ENCODE peak calls at places on chromosomes 5 and 9, in ten cellular contexts. One of them, this sample, is unnamed.

GRCh38 chr9:132268725-132269352 is 85.9 kb downstream of the SETX start:
- DNase-seq in prostate gland: peak
- DNase-seq in CD8-positive, alpha-beta T cell: peak
- DNase-seq in A549: peak
- DNase-seq in left ventricle myocardium inferior: peak
- DNase-seq in hepatocyte: peak
- DNase-seq in cardiac muscle cell: peak
- DNase-seq in AG10803: peak
- DNase-seq in heart right ventricle: peak
- DNase-seq in heart left ventricle: peak
- DNase-seq in this sample: peak

GRCh38 chr5:581941-582340 is 30.2 kb upstream of the CEP72 start:
- DNase-seq in cardiac muscle cell: no peak
- DNase-seq in A549: no peak
- DNase-seq in heart right ventricle: no peak
- DNase-seq in heart left ventricle: no peak
- DNase-seq in AG10803: no peak
- DNase-seq in hepatocyte: no peak
- DNase-seq in CD8-positive, alpha-beta T cell: no peak
- DNase-seq in prostate gland: no peak
- DNase-seq in left ventricle myocardium inferior: no peak
- DNase-seq in this sample: no peak

GRCh38 chr5:43007911-43008368 is 32.2 kb downstream of the ANXA2R start:
- DNase-seq in heart right ventricle: peak
- DNase-seq in A549: peak
- DNase-seq in AG10803: peak
- DNase-seq in left ventricle myocardium inferior: peak
- DNase-seq in CD8-positive, alpha-beta T cell: peak
- DNase-seq in hepatocyte: peak
- DNase-seq in cardiac muscle cell: peak
- DNase-seq in prostate gland: peak
- DNase-seq in heart left ventricle: peak
- DNase-seq in this sample: peak

GRCh38 chr5:96896285-96896711 is 20.0 kb downstream of the ERAP2 start:
- DNase-seq in heart left ventricle: no peak
- DNase-seq in A549: no peak
- DNase-seq in left ventricle myocardium inferior: no peak
- DNase-seq in CD8-positive, alpha-beta T cell: no peak
- DNase-seq in hepatocyte: no peak
- DNase-seq in heart right ventricle: no peak
- DNase-seq in cardiac muscle cell: no peak
- DNase-seq in AG10803: no peak
- DNase-seq in prostate gland: no peak
- DNase-seq in this sample: no peak

GRCh38 chr5:141716468-141716867 is 34.4 kb upstream of the ARAP3 start:
- DNase-seq in left ventricle myocardium inferior: no peak
- DNase-seq in A549: no peak
- DNase-seq in CD8-positive, alpha-beta T cell: no peak
- DNase-seq in prostate gland: no peak
- DNase-seq in heart right ventricle: no peak
- DNase-seq in cardiac muscle cell: no peak
- DNase-seq in AG10803: no peak
- DNase-seq in hepatocyte: no peak
- DNase-seq in heart left ventricle: no peak
- DNase-seq in this sample: no peak

GRCh38 chr9:22683393-22684075 is 236.9 kb downstream of the DMRTA1 start:
- DNase-seq in heart left ventricle: no peak
- DNase-seq in A549: peak
- DNase-seq in left ventricle myocardium inferior: no peak
- DNase-seq in AG10803: peak
- DNase-seq in prostate gland: no peak
- DNase-seq in CD8-positive, alpha-beta T cell: no peak
- DNase-seq in hepatocyte: no peak
- DNase-seq in heart right ventricle: no peak
- DNase-seq in cardiac muscle cell: no peak
- DNase-seq in this sample: peak

GRCh38 chr9:87570000-87570834 is 72.5 kb downstream of the DAPK1 start:
- DNase-seq in AG10803: no peak
- DNase-seq in prostate gland: no peak
- DNase-seq in A549: peak
- DNase-seq in left ventricle myocardium inferior: no peak
- DNase-seq in CD8-positive, alpha-beta T cell: no peak
- DNase-seq in hepatocyte: peak
- DNase-seq in cardiac muscle cell: no peak
- DNase-seq in heart right ventricle: no peak
- DNase-seq in heart left ventricle: no peak
- DNase-seq in this sample: no peak

GRCh38 chr9:126671381-126671831 is 57.7 kb downstream of the LMX1B start:
- DNase-seq in left ventricle myocardium inferior: peak
- DNase-seq in CD8-positive, alpha-beta T cell: no peak
- DNase-seq in heart left ventricle: peak
- DNase-seq in hepatocyte: no peak
- DNase-seq in A549: no peak
- DNase-seq in heart right ventricle: peak
- DNase-seq in cardiac muscle cell: no peak
- DNase-seq in AG10803: no peak
- DNase-seq in prostate gland: no peak
- DNase-seq in this sample: peak

GRCh38 chr9:95197692-95198271 is 119.7 kb downstream of the FANCC start:
- DNase-seq in AG10803: peak
- DNase-seq in heart left ventricle: no peak
- DNase-seq in CD8-positive, alpha-beta T cell: no peak
- DNase-seq in heart right ventricle: no peak
- DNase-seq in cardiac muscle cell: peak
- DNase-seq in hepatocyte: no peak
- DNase-seq in A549: peak
- DNase-seq in left ventricle myocardium inferior: no peak
- DNase-seq in prostate gland: peak
- DNase-seq in this sample: peak

DNA sequence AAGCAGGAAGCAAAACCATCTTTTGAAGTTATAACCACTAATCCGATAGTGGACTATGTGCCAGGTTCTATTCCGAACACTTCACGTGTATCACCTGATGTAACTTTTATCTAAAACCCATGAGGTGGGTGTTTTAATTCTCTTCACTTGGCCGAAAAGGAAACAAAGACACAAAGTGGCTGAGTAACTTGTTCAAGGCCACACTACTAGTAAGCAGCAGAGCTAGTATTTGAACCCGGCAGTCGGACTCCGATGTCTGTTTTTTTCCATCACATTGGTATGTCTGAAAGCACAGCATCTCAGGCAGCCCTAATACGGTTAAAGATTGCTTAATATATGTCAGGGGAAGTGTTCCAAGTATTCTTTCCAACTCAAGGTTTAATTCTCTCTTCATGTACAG is 16.2 kb downstream of the FAM169A start:
- DNase-seq in heart left ventricle: no peak
- DNase-seq in A549: no peak
- DNase-seq in AG10803: no peak
- DNase-seq in left ventricle myocardium inferior: no peak
- DNase-seq in prostate gland: no peak
- DNase-seq in heart right ventricle: no peak
- DNase-seq in cardiac muscle cell: no peak
- DNase-seq in CD8-positive, alpha-beta T cell: no peak
- DNase-seq in hepatocyte: no peak
- DNase-seq in this sample: no peak
- H3K4me3 ChIP-seq in heart left ventricle: no peak
- H3K4me3 ChIP-seq in A549: no peak
- H3K4me3 ChIP-seq in AG10803: no peak
- H3K4me3 ChIP-seq in left ventricle myocardium inferior: no peak
- H3K4me3 ChIP-seq in prostate gland: no peak
- H3K4me3 ChIP-seq in heart right ventricle: no peak
- H3K4me3 ChIP-seq in cardiac muscle cell: no peak
- H3K4me3 ChIP-seq in CD8-positive, alpha-beta T cell: no peak
- H3K4me3 ChIP-seq in hepatocyte: no peak
- H3K4me3 ChIP-seq in this sample: no peak

GRCh38 chr9:73104342-73104741 is 47.3 kb upstream of the ANXA1 start:
- DNase-seq in heart right ventricle: no peak
- DNase-seq in cardiac muscle cell: no peak
- DNase-seq in CD8-positive, alpha-beta T cell: no peak
- DNase-seq in heart left ventricle: no peak
- DNase-seq in AG10803: no peak
- DNase-seq in A549: no peak
- DNase-seq in prostate gland: no peak
- DNase-seq in hepatocyte: no peak
- DNase-seq in left ventricle myocardium inferior: no peak
- DNase-seq in this sample: no peak
- TF ChIP-seq CTCF in heart right ventricle: no peak
- TF ChIP-seq CTCF in cardiac muscle cell: no peak
- TF ChIP-seq CTCF in CD8-positive, alpha-beta T cell: no peak
- TF ChIP-seq CTCF in heart left ventricle: no peak
- TF ChIP-seq CTCF in AG10803: no peak
- TF ChIP-seq CTCF in A549: no peak
- TF ChIP-seq CTCF in prostate gland: no peak
- TF ChIP-seq CTCF in hepatocyte: no peak
- TF ChIP-seq CTCF in left ventricle myocardium inferior: no peak
- TF ChIP-seq CTCF in this sample: no peak

GRCh38 chr9:96513622-96514021 is 63.7 kb downstream of the HABP4 start:
- DNase-seq in heart right ventricle: no peak
- DNase-seq in AG10803: peak
- DNase-seq in CD8-positive, alpha-beta T cell: no peak
- DNase-seq in cardiac muscle cell: peak
- DNase-seq in hepatocyte: no peak
- DNase-seq in left ventricle myocardium inferior: no peak
- DNase-seq in prostate gland: no peak
- DNase-seq in A549: no peak
- DNase-seq in heart left ventricle: no peak
- DNase-seq in this sample: peak

GRCh38 chr9:96512240-96512639 is 62.3 kb downstream of the HABP4 start:
- DNase-seq in hepatocyte: no peak
- DNase-seq in CD8-positive, alpha-beta T cell: no peak
- DNase-seq in heart left ventricle: no peak
- DNase-seq in A549: no peak
- DNase-seq in cardiac muscle cell: no peak
- DNase-seq in prostate gland: no peak
- DNase-seq in heart right ventricle: no peak
- DNase-seq in left ventricle myocardium inferior: no peak
- DNase-seq in AG10803: no peak
- DNase-seq in this sample: no peak

GRCh38 chr9:96514825-96515218 is 64.9 kb downstream of the HABP4 start:
- DNase-seq in heart right ventricle: no peak
- DNase-seq in cardiac muscle cell: no peak
- DNase-seq in left ventricle myocardium inferior: no peak
- DNase-seq in prostate gland: no peak
- DNase-seq in heart left ventricle: no peak
- DNase-seq in hepatocyte: no peak
- DNase-seq in A549: no peak
- DNase-seq in AG10803: peak
- DNase-seq in CD8-positive, alpha-beta T cell: no peak
- DNase-seq in this sample: no peak

GRCh38 chr9:96515629-96516470 is 65.9 kb downstream of the HABP4 start:
- DNase-seq in left ventricle myocardium inferior: no peak
- DNase-seq in prostate gland: no peak
- DNase-seq in A549: no peak
- DNase-seq in hepatocyte: no peak
- DNase-seq in heart right ventricle: no peak
- DNase-seq in cardiac muscle cell: no peak
- DNase-seq in CD8-positive, alpha-beta T cell: no peak
- DNase-seq in heart left ventricle: no peak
- DNase-seq in AG10803: peak
- DNase-seq in this sample: no peak

DNA sequence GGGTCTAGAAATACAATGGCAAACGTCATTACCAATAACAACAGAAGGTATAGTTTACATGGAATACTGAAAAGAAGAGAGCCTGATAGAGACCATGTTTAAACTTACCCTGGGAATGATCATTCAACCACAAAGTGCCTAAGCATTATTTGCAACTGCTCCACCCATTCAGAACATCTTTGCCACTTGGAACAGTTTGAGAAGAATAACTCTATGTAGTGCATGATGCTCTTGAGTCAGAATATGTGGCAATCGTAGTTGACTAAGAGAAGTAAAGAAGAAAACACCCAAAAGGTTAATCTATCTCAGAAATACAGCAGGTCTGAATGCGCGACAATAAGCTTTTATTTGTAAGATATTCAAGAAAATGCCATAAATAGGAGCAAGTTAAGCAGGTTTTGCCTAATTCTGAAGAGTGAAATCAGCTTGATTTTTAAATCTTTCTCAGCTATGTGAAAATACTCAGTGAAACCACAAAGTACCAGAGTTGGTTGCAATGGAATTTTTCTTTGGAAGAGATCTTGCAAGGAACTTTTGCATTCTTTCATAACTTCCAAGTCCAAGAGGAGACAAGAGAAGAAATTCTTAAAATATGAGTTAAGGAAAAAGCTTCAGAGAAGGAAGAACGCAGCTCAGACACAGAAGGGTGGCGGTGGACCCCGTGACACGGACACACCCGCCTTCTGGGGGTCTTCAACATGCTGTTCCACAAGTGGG is 64.3 kb downstream of the HABP4 start:
- DNase-seq in left ventricle myocardium inferior: no peak
- DNase-seq in AG10803: peak
- DNase-seq in heart right ventricle: no peak
- DNase-seq in cardiac muscle cell: peak
- DNase-seq in CD8-positive, alpha-beta T cell: no peak
- DNase-seq in A549: no peak
- DNase-seq in prostate gland: no peak
- DNase-seq in hepatocyte: no peak
- DNase-seq in heart left ventricle: no peak
- DNase-seq in this sample: peak
- H3K4me3 ChIP-seq in left ventricle myocardium inferior: peak
- H3K4me3 ChIP-seq in AG10803: peak
- H3K4me3 ChIP-seq in heart right ventricle: no peak
- H3K4me3 ChIP-seq in cardiac muscle cell: no peak
- H3K4me3 ChIP-seq in CD8-positive, alpha-beta T cell: no peak
- H3K4me3 ChIP-seq in A549: no peak
- H3K4me3 ChIP-seq in prostate gland: no peak
- H3K4me3 ChIP-seq in hepatocyte: no peak
- H3K4me3 ChIP-seq in heart left ventricle: no peak
- H3K4me3 ChIP-seq in this sample: no peak

DNA sequence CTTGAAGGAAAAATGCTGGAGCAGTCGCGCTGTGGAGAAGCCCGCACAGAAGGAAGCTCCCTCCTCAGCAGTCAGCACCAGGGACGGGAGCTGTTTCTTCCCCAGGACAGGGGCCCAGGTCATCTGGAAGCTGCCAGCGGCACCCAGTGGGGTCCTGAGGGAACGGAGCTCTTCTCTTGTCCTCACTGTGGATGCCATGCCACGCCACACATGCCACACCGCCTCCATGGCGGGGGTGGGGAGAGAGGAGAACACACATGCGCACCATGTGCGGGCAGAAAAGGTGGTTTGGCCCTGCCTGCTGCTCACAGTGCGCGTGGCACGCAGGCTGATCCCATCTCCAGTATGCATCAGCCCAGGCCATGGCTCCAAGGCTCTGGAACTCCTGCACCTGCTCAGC is 41.7 kb upstream of the ZNF354B start:
- DNase-seq in prostate gland: no peak
- DNase-seq in cardiac muscle cell: no peak
- DNase-seq in hepatocyte: peak
- DNase-seq in left ventricle myocardium inferior: no peak
- DNase-seq in heart right ventricle: no peak
- DNase-seq in AG10803: no peak
- DNase-seq in heart left ventricle: no peak
- DNase-seq in A549: no peak
- DNase-seq in CD8-positive, alpha-beta T cell: no peak
- DNase-seq in this sample: no peak
- TF ChIP-seq CTCF in prostate gland: no peak
- TF ChIP-seq CTCF in cardiac muscle cell: no peak
- TF ChIP-seq CTCF in hepatocyte: no peak
- TF ChIP-seq CTCF in left ventricle myocardium inferior: no peak
- TF ChIP-seq CTCF in heart right ventricle: no peak
- TF ChIP-seq CTCF in AG10803: no peak
- TF ChIP-seq CTCF in heart left ventricle: no peak
- TF ChIP-seq CTCF in A549: no peak
- TF ChIP-seq CTCF in CD8-positive, alpha-beta T cell: no peak
- TF ChIP-seq CTCF in this sample: no peak